ENCODE peak calls at places on chromosomes 3 and 15, in eight cellular contexts. F is breast epithelium, N is left lung, H is fibroblast of lung, M is right atrium auricular region, P is stomach, X is cardiac fibroblast, G is HL-60. B is an unnamed sample.

GRCh38 chr3:150300847-150301517 is 107.1 kb upstream of the TSC22D2 start:
- DNase-seq in F (no peak), N (no peak), H (peak), M (no peak), P (no peak), X (no peak), G (no peak), B (no peak)

GRCh38 chr3:130963878-130964277 is 62.7 kb downstream of the ASTE1 start:
- DNase-seq in F (no peak), N (no peak), H (peak), M (no peak), P (no peak), X (peak), G (peak), B (no peak)

GRCh38 chr15:100559330-100559729 is 30.6 kb upstream of the CERS3 start:
- DNase-seq in F (no peak), N (no peak), H (peak), M (peak), P (peak), X (peak), G (peak), B (no peak)

GRCh38 chr3:158909870-158910269 is 108.0 kb downstream of the MFSD1 start:
- DNase-seq in F (no peak), N (no peak), H (peak), M (no peak), P (no peak), X (no peak), G (no peak), B (no peak)

GRCh38 chr3:48423241-48423882 is 6.5 kb downstream of the PLXNB1 start:
- DNase-seq in F (no peak), N (no peak), H (no peak), M (no peak), P (no peak), X (no peak), G (no peak), B (no peak)

GRCh38 chr3:23629181-23629893 is 176.4 kb upstream of the UBE2E1 start:
- DNase-seq in F (no peak), N (no peak), H (peak), M (no peak), P (no peak), X (peak), G (no peak), B (no peak)

GRCh38 chr3:29538610-29538958 is 257.7 kb downstream of the RBMS3 start:
- DNase-seq in F (no peak), N (no peak), H (no peak), M (no peak), P (no peak), X (no peak), G (no peak), B (no peak)

GRCh38 chr3:38019658-38020341 is 9.6 kb downstream of the PLCD1 start:
- DNase-seq in F (no peak), N (peak), H (no peak), M (no peak), P (peak), X (no peak), G (no peak), B (no peak)

GRCh38 chr3:125059488-125060245 is 3.9 kb upstream of the HEG1 start:
- DNase-seq in F (no peak), N (no peak), H (peak), M (no peak), P (no peak), X (no peak), G (no peak), B (no peak)

GRCh38 chr3:151327571-151328198 is 1.7 kb downstream of the P2RY13 start:
- DNase-seq in F (no peak), N (no peak), H (no peak), M (no peak), P (no peak), X (peak), G (no peak), B (no peak)

GRCh38 chr3:130621824-130622223 is 104.8 kb downstream of the COL6A6 start:
- DNase-seq in F (no peak), N (no peak), H (no peak), M (no peak), P (no peak), X (no peak), G (no peak), B (no peak)

GRCh38 chr15:80455668-80456442 is 51.7 kb downstream of the ARNT2 start:
- DNase-seq in F (no peak), N (peak), H (peak), M (no peak), P (peak), X (peak), G (peak), B (no peak)

GRCh38 chr15:78195735-78196201 is 38.6 kb downstream of the ACSBG1 start:
- DNase-seq in F (peak), N (no peak), H (no peak), M (no peak), P (peak), X (no peak), G (peak), B (no peak)

GRCh38 chr3:133850034-133850433 is 44.4 kb downstream of the SRPRB start:
- DNase-seq in F (no peak), N (no peak), H (no peak), M (no peak), P (no peak), X (no peak), G (no peak), B (no peak)

GRCh38 chr3:52495777-52496602 is 852 bp downstream of the STAB1 start:
- DNase-seq in F (no peak), N (no peak), H (peak), M (peak), P (no peak), X (peak), G (no peak), B (no peak)

GRCh38 chr3:81674690-81675089 is 86.8 kb downstream of the GBE1 start:
- DNase-seq in F (no peak), N (no peak), H (no peak), M (no peak), P (no peak), X (no peak), G (no peak), B (no peak)

GRCh38 chr3:20890124-20890523 is 704.1 kb upstream of the SGO1 start:
- DNase-seq in F (no peak), N (no peak), H (no peak), M (no peak), P (no peak), X (no peak), G (no peak), B (no peak)

GRCh38 chr3:179148446-179149238 is 485 bp downstream of the PIK3CA start:
- DNase-seq in F (no peak), N (peak), H (peak), M (peak), P (peak), X (peak), G (peak), B (peak)
- TF ChIP-seq CTCF in F (no peak), N (no peak), H (no peak), M (no peak), P (no peak), X (no peak), G (no peak), B (no peak)

GRCh38 chr3:40178012-40178594 is 131.4 kb upstream of the EIF1B start:
- DNase-seq in F (no peak), N (no peak), H (no peak), M (no peak), P (no peak), X (no peak), G (no peak), B (no peak)

GRCh38 chr3:40181182-40181581 is 128.3 kb upstream of the EIF1B start:
- DNase-seq in F (no peak), N (no peak), H (no peak), M (no peak), P (no peak), X (no peak), G (no peak), B (no peak)

GRCh38 chr3:40173291-40173710 is 136.2 kb upstream of the EIF1B start:
- DNase-seq in F (no peak), N (no peak), H (no peak), M (no peak), P (no peak), X (no peak), G (no peak), B (no peak)

GRCh38 chr3:40179016-40179415 is 130.5 kb upstream of the EIF1B start:
- DNase-seq in F (peak), N (peak), H (peak), M (peak), P (peak), X (peak), G (peak), B (peak)
- TF ChIP-seq CTCF in F (peak), N (peak), H (peak), M (peak), P (peak), X (peak), G (peak), B (peak)

GRCh38 chr15:31442203-31443090 is 115.8 kb downstream of the KLF13 start:
- DNase-seq in F (no peak), N (no peak), H (peak), M (no peak), P (peak), X (peak), G (no peak), B (no peak)
- TF ChIP-seq CTCF in F (no peak), N (no peak), H (peak), M (peak), P (no peak), X (peak), G (no peak), B (no peak)

GRCh38 chr3:127679534-127680145 is 6.9 kb downstream of the ABTB1 start:
- DNase-seq in F (no peak), N (peak), H (no peak), M (peak), P (peak), X (no peak), G (no peak), B (no peak)
- TF ChIP-seq CTCF in F (no peak), N (no peak), H (no peak), M (peak), P (no peak), X (no peak), G (no peak), B (no peak)